ENCODE peak calls at places on chromosomes 16 and 17, in five cellular contexts. One of them, this sample, is unnamed.

GRCh38 chr17:62792122-62792800 is 15.9 kb downstream of the MARCHF10 start:
- DNase-seq in astrocyte: peak; percentile 98
- DNase-seq in neuronal stem cell: no peak
- DNase-seq in caudate nucleus: no peak
- DNase-seq in thoracic aorta: no peak
- DNase-seq in this sample: no peak

GRCh38 chr16:56847173-56847948 is 17.6 kb upstream of the SLC12A3 start:
- DNase-seq in astrocyte: no peak
- DNase-seq in neuronal stem cell: no peak
- DNase-seq in caudate nucleus: no peak
- DNase-seq in thoracic aorta: no peak
- DNase-seq in this sample: no peak

GRCh38 chr16:31487720-31488629 is 5.1 kb downstream of the SLC5A2 start:
- DNase-seq in astrocyte: no peak
- DNase-seq in neuronal stem cell: no peak
- DNase-seq in caudate nucleus: peak; percentile 22
- DNase-seq in thoracic aorta: no peak
- DNase-seq in this sample: peak; percentile 94

GRCh38 chr16:22216191-22216831 is 10.2 kb downstream of the EEF2K start:
- DNase-seq in astrocyte: peak; percentile 43
- DNase-seq in neuronal stem cell: no peak
- DNase-seq in caudate nucleus: no peak
- DNase-seq in thoracic aorta: no peak
- DNase-seq in this sample: no peak

GRCh38 chr17:74296548-74296936 is 22.5 kb downstream of the DNAI2 start:
- DNase-seq in astrocyte: peak; percentile 51
- DNase-seq in neuronal stem cell: peak; percentile 47
- DNase-seq in caudate nucleus: peak; percentile 69
- DNase-seq in thoracic aorta: no peak
- DNase-seq in this sample: peak; percentile 54

GRCh38 chr17:66547170-66547865 is 244.9 kb downstream of the PRKCA start:
- DNase-seq in astrocyte: no peak
- DNase-seq in neuronal stem cell: no peak
- DNase-seq in caudate nucleus: no peak
- DNase-seq in thoracic aorta: no peak
- DNase-seq in this sample: no peak

GRCh38 chr17:40187238-40187637 is 10.0 kb downstream of the RAPGEFL1 start:
- DNase-seq in astrocyte: no peak
- DNase-seq in neuronal stem cell: no peak
- DNase-seq in caudate nucleus: no peak
- DNase-seq in thoracic aorta: no peak
- DNase-seq in this sample: no peak

GRCh38 chr16:68790130-68790761 is 53.1 kb upstream of the TANGO6 start:
- DNase-seq in astrocyte: peak; percentile 95
- DNase-seq in neuronal stem cell: no peak
- DNase-seq in caudate nucleus: no peak
- DNase-seq in thoracic aorta: no peak
- DNase-seq in this sample: no peak

GRCh38 chr17:76004750-76005262 is 4.2 kb downstream of the CDK3 start:
- DNase-seq in astrocyte: no peak
- DNase-seq in neuronal stem cell: no peak
- DNase-seq in caudate nucleus: no peak
- DNase-seq in thoracic aorta: no peak
- DNase-seq in this sample: no peak

GRCh38 chr16:88807626-88808453 is 3.9 kb downstream of the APRT start:
- DNase-seq in astrocyte: no peak
- DNase-seq in neuronal stem cell: no peak
- DNase-seq in caudate nucleus: no peak
- DNase-seq in thoracic aorta: no peak
- DNase-seq in this sample: no peak

GRCh38 chr17:16820161-16820877 is 130.3 kb downstream of the CCDC144A start:
- DNase-seq in astrocyte: no peak
- DNase-seq in neuronal stem cell: no peak
- DNase-seq in caudate nucleus: no peak
- DNase-seq in thoracic aorta: no peak
- DNase-seq in this sample: no peak

GRCh38 chr16:48053346-48053745 is 102.4 kb downstream of the ABCC12 start:
- DNase-seq in astrocyte: peak; percentile 75
- DNase-seq in neuronal stem cell: peak; percentile 36
- DNase-seq in caudate nucleus: no peak
- DNase-seq in thoracic aorta: no peak
- DNase-seq in this sample: no peak

GRCh38 chr17:60421273-60422161 is 772 bp upstream of the CHCT1 start:
- DNase-seq in astrocyte: peak; percentile 16
- DNase-seq in neuronal stem cell: peak; percentile 68
- DNase-seq in caudate nucleus: peak; percentile 64
- DNase-seq in thoracic aorta: peak; percentile 31
- DNase-seq in this sample: peak; percentile 70

GRCh38 chr16:48444574-48444973 is 59.4 kb upstream of the SIAH1 start:
- DNase-seq in astrocyte: peak; percentile 91
- DNase-seq in neuronal stem cell: no peak
- DNase-seq in caudate nucleus: no peak
- DNase-seq in thoracic aorta: no peak
- DNase-seq in this sample: no peak

GRCh38 chr17:2089021-2089422 is 34.1 kb downstream of the HIC1 start:
- DNase-seq in astrocyte: peak; percentile 68
- DNase-seq in neuronal stem cell: no peak
- DNase-seq in caudate nucleus: no peak
- DNase-seq in thoracic aorta: no peak
- DNase-seq in this sample: no peak

DNA sequence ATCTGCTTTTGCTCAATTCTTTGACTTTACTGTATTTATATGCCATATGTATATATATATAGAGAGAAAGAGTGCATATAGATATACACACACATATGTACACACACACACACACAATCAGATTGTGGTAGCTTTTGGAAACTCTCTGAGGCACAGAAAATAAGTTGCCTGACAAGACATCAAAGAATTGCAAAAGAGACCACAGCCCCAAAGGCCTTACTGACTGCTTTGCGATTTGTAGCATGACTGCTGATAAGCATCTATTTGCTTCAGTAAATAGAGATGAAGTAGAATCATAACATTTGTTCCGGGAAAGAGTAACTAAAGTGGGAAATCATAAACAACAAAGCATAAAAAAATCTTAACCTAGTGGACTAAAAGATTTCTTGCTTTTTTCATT is 9.4 kb upstream of the AMZ2 start:
- DNase-seq in astrocyte: no peak
- DNase-seq in neuronal stem cell: no peak
- DNase-seq in caudate nucleus: no peak
- DNase-seq in thoracic aorta: no peak
- DNase-seq in this sample: no peak
- H3K27ac ChIP-seq in astrocyte: no peak overlapping the region
- H3K27ac ChIP-seq in neuronal stem cell: no peak overlapping the region
- H3K27ac ChIP-seq in caudate nucleus: peak overlapping the region; percentile 70
- H3K27ac ChIP-seq in thoracic aorta: no peak overlapping the region
- H3K27ac ChIP-seq in this sample: peak overlapping the region; percentile 88

GRCh38 chr17:68532826-68533225 is 20.6 kb downstream of the PRKAR1A start:
- DNase-seq in astrocyte: no peak
- DNase-seq in neuronal stem cell: no peak
- DNase-seq in caudate nucleus: no peak
- DNase-seq in thoracic aorta: no peak
- DNase-seq in this sample: no peak
- H3K27ac ChIP-seq in astrocyte: no peak overlapping the region
- H3K27ac ChIP-seq in neuronal stem cell: no peak overlapping the region
- H3K27ac ChIP-seq in caudate nucleus: no peak overlapping the region
- H3K27ac ChIP-seq in thoracic aorta: no peak overlapping the region
- H3K27ac ChIP-seq in this sample: no peak overlapping the region

GRCh38 chr17:57694051-57694450 is 51.0 kb downstream of the CCDC182 start:
- DNase-seq in astrocyte: no peak
- DNase-seq in neuronal stem cell: no peak
- DNase-seq in caudate nucleus: no peak
- DNase-seq in thoracic aorta: no peak
- DNase-seq in this sample: no peak
- H3K27ac ChIP-seq in astrocyte: no peak overlapping the region
- H3K27ac ChIP-seq in neuronal stem cell: no peak overlapping the region
- H3K27ac ChIP-seq in caudate nucleus: no peak overlapping the region
- H3K27ac ChIP-seq in thoracic aorta: no peak overlapping the region
- H3K27ac ChIP-seq in this sample: no peak overlapping the region

GRCh38 chr16:23670137-23670776 is 8.4 kb upstream of the PLK1 start:
- DNase-seq in astrocyte: peak; percentile 91
- DNase-seq in neuronal stem cell: no peak
- DNase-seq in caudate nucleus: no peak
- DNase-seq in thoracic aorta: no peak
- DNase-seq in this sample: no peak
- H3K27ac ChIP-seq in astrocyte: peak overlapping the region; percentile 72
- H3K27ac ChIP-seq in neuronal stem cell: no peak overlapping the region
- H3K27ac ChIP-seq in caudate nucleus: no peak overlapping the region
- H3K27ac ChIP-seq in thoracic aorta: no peak overlapping the region
- H3K27ac ChIP-seq in this sample: no peak overlapping the region

GRCh38 chr17:78079253-78079652 is 49.3 kb downstream of the TMC6 start:
- DNase-seq in astrocyte: no peak
- DNase-seq in neuronal stem cell: no peak
- DNase-seq in caudate nucleus: no peak
- DNase-seq in thoracic aorta: no peak
- DNase-seq in this sample: no peak

GRCh38 chr17:78082988-78083387 is 45.6 kb downstream of the TMC6 start:
- DNase-seq in astrocyte: no peak
- DNase-seq in neuronal stem cell: no peak
- DNase-seq in caudate nucleus: no peak
- DNase-seq in thoracic aorta: no peak
- DNase-seq in this sample: no peak

GRCh38 chr17:78086740-78087139 is 41.8 kb downstream of the TMC6 start:
- DNase-seq in astrocyte: no peak
- DNase-seq in neuronal stem cell: no peak
- DNase-seq in caudate nucleus: no peak
- DNase-seq in thoracic aorta: no peak
- DNase-seq in this sample: no peak

DNA sequence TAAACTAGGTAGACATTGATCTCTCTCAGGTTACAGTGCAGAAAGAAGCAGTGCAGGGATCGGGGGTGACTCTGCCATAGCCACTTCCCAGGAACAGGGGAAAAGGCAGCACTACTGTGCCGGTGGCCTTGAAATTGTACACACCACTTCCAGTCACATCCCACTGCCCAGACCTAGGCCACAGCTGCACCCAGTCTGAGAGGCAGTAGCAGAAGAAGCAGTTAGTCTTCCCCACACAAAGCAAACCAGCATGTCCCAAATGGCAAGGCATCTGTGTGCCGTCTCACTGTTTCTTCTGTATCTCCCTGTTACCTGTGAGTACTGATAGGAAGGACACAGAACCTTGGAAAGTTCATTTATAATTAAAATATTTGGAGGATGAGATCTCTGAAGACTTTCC is 47.0 kb downstream of the TMC6 start:
- DNase-seq in astrocyte: no peak
- DNase-seq in neuronal stem cell: no peak
- DNase-seq in caudate nucleus: no peak
- DNase-seq in thoracic aorta: no peak
- DNase-seq in this sample: no peak
- H3K27ac ChIP-seq in astrocyte: no peak overlapping the region
- H3K27ac ChIP-seq in neuronal stem cell: no peak overlapping the region
- H3K27ac ChIP-seq in caudate nucleus: no peak overlapping the region
- H3K27ac ChIP-seq in thoracic aorta: no peak overlapping the region
- H3K27ac ChIP-seq in this sample: no peak overlapping the region

GRCh38 chr16:87092958-87093357 is 224.2 kb downstream of the C16orf95 start:
- DNase-seq in astrocyte: no peak
- DNase-seq in neuronal stem cell: no peak
- DNase-seq in caudate nucleus: no peak
- DNase-seq in thoracic aorta: no peak
- DNase-seq in this sample: no peak

GRCh38 chr16:87096746-87097145 is 220.4 kb downstream of the C16orf95 start:
- DNase-seq in astrocyte: no peak
- DNase-seq in neuronal stem cell: no peak
- DNase-seq in caudate nucleus: no peak
- DNase-seq in thoracic aorta: no peak
- DNase-seq in this sample: no peak

GRCh38 chr16:87098361-87098760 is 218.8 kb downstream of the C16orf95 start:
- DNase-seq in astrocyte: no peak
- DNase-seq in neuronal stem cell: no peak
- DNase-seq in caudate nucleus: no peak
- DNase-seq in thoracic aorta: no peak
- DNase-seq in this sample: no peak

GRCh38 chr16:87093804-87094203 is 223.4 kb downstream of the C16orf95 start:
- DNase-seq in astrocyte: no peak
- DNase-seq in neuronal stem cell: no peak
- DNase-seq in caudate nucleus: no peak
- DNase-seq in thoracic aorta: no peak
- DNase-seq in this sample: no peak

DNA sequence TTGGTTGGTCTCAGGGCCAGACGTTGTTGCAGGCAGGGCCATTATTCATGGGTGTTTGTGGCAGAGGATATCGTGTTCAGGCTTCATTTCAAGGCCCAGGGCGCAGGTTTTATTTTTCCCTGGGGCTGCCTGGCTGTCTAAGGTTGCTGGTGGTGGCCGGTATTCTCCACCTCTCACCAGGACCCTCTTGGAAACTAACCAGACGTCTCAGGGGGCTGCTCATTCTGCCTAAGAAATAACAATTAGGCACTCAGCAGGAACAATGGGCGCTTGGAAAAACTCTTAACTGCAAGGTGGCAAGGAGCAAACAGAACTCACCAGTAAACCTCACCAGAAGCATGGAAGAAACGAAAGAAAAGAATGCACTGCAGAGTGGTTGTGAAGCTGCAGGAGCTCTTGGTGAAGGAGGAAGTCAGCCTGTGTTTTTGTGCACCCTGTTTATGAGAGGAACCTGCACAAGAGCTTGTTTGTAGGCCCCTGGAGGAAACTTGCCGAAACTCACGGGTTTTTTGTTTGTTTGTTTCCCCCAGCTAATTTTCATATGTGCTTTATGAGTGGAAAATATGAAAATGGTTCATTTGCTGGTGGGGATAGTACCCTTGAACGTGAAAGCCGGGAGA is 222.8 kb downstream of the C16orf95 start:
- DNase-seq in astrocyte: no peak
- DNase-seq in neuronal stem cell: no peak
- DNase-seq in caudate nucleus: no peak
- DNase-seq in thoracic aorta: no peak
- DNase-seq in this sample: no peak
- H3K27ac ChIP-seq in astrocyte: no peak overlapping the region
- H3K27ac ChIP-seq in neuronal stem cell: no peak overlapping the region
- H3K27ac ChIP-seq in caudate nucleus: no peak overlapping the region
- H3K27ac ChIP-seq in thoracic aorta: no peak overlapping the region
- H3K27ac ChIP-seq in this sample: no peak overlapping the region

This sample was measured in left lung.